ENCODE peak calls at places on chromosomes 12 and 14, in six cellular contexts. One of them, this sample, is unnamed.

GRCh38 chr12:49744363-49744885 is 3.1 kb downstream of the TMBIM6 start:
- DNase-seq in keratinocyte: no peak
- DNase-seq in H9: no peak
- DNase-seq in neural progenitor cell: no peak
- DNase-seq in fibroblast of pulmonary artery: no peak
- DNase-seq in stomach: no peak
- DNase-seq in this sample: no peak

GRCh38 chr14:82911930-82912329 is 1378.3 kb upstream of the SEL1L start:
- DNase-seq in stomach: no peak
- DNase-seq in neural progenitor cell: peak; percentile 31
- DNase-seq in fibroblast of pulmonary artery: no peak
- DNase-seq in keratinocyte: no peak
- DNase-seq in H9: no peak
- DNase-seq in this sample: no peak

GRCh38 chr12:89051065-89051677 is 301.1 kb downstream of the DUSP6 start:
- DNase-seq in stomach: no peak
- DNase-seq in H9: no peak
- DNase-seq in neural progenitor cell: peak; percentile 72
- DNase-seq in keratinocyte: no peak
- DNase-seq in fibroblast of pulmonary artery: peak; percentile 89
- DNase-seq in this sample: no peak

GRCh38 chr12:99611117-99611516 is 36.4 kb upstream of the GARIN6 start:
- DNase-seq in fibroblast of pulmonary artery: peak; percentile 3
- DNase-seq in H9: no peak
- DNase-seq in stomach: no peak
- DNase-seq in keratinocyte: no peak
- DNase-seq in neural progenitor cell: no peak
- DNase-seq in this sample: no peak

GRCh38 chr14:67943947-67944346 is 124.4 kb downstream of the RAD51B start:
- DNase-seq in keratinocyte: no peak
- DNase-seq in fibroblast of pulmonary artery: peak; percentile 97
- DNase-seq in H9: peak; percentile 58
- DNase-seq in neural progenitor cell: peak; percentile 92
- DNase-seq in stomach: peak; percentile 68
- DNase-seq in this sample: peak; percentile 57

GRCh38 chr12:112517730-112518129 is 99.0 kb downstream of the PTPN11 start:
- DNase-seq in fibroblast of pulmonary artery: no peak
- DNase-seq in H9: no peak
- DNase-seq in keratinocyte: no peak
- DNase-seq in stomach: no peak
- DNase-seq in neural progenitor cell: no peak
- DNase-seq in this sample: no peak

GRCh38 chr12:108551556-108551955 is 9.4 kb downstream of the SART3 start:
- DNase-seq in fibroblast of pulmonary artery: peak; percentile 50
- DNase-seq in neural progenitor cell: no peak
- DNase-seq in H9: no peak
- DNase-seq in keratinocyte: no peak
- DNase-seq in stomach: no peak
- DNase-seq in this sample: no peak

GRCh38 chr12:89980236-89980635 is 271.6 kb upstream of the ATP2B1 start:
- DNase-seq in keratinocyte: no peak
- DNase-seq in H9: no peak
- DNase-seq in stomach: no peak
- DNase-seq in fibroblast of pulmonary artery: peak; percentile 79
- DNase-seq in neural progenitor cell: no peak
- DNase-seq in this sample: no peak

GRCh38 chr12:43898474-43898873 is 62.6 kb downstream of the TMEM117 start:
- DNase-seq in neural progenitor cell: no peak
- DNase-seq in stomach: no peak
- DNase-seq in keratinocyte: no peak
- DNase-seq in H9: no peak
- DNase-seq in fibroblast of pulmonary artery: no peak
- DNase-seq in this sample: no peak

GRCh38 chr14:63203618-63204406 is 431 bp upstream of the RHOJ start:
- DNase-seq in stomach: peak; percentile 47
- DNase-seq in H9: peak; percentile 74
- DNase-seq in fibroblast of pulmonary artery: peak; percentile 100
- DNase-seq in neural progenitor cell: peak; percentile 77
- DNase-seq in keratinocyte: no peak
- DNase-seq in this sample: peak; percentile 67

GRCh38 chr12:87689196-87689595 is 340.0 kb downstream of the C12orf50 start:
- DNase-seq in fibroblast of pulmonary artery: no peak
- DNase-seq in stomach: no peak
- DNase-seq in H9: no peak
- DNase-seq in keratinocyte: no peak
- DNase-seq in neural progenitor cell: no peak
- DNase-seq in this sample: no peak

GRCh38 chr14:36221097-36221496 is 44.6 kb upstream of the PTCSC3 start:
- DNase-seq in neural progenitor cell: peak; percentile 87
- DNase-seq in keratinocyte: no peak
- DNase-seq in H9: no peak
- DNase-seq in stomach: no peak
- DNase-seq in fibroblast of pulmonary artery: no peak
- DNase-seq in this sample: no peak

GRCh38 chr12:115860619-115861018 is 416.9 kb downstream of the MED13L start:
- DNase-seq in stomach: no peak
- DNase-seq in neural progenitor cell: no peak
- DNase-seq in fibroblast of pulmonary artery: no peak
- DNase-seq in H9: no peak
- DNase-seq in keratinocyte: no peak
- DNase-seq in this sample: no peak

GRCh38 chr12:41521872-41522379 is 333.8 kb downstream of the PDZRN4 start:
- DNase-seq in neural progenitor cell: no peak
- DNase-seq in H9: no peak
- DNase-seq in fibroblast of pulmonary artery: peak; percentile 91
- DNase-seq in keratinocyte: peak; percentile 69
- DNase-seq in stomach: no peak
- DNase-seq in this sample: no peak

GRCh38 chr12:66103011-66103913 is 27.3 kb downstream of the LLPH start:
- DNase-seq in neural progenitor cell: peak; percentile 11
- DNase-seq in fibroblast of pulmonary artery: no peak
- DNase-seq in keratinocyte: no peak
- DNase-seq in H9: peak; percentile 64
- DNase-seq in stomach: no peak
- DNase-seq in this sample: no peak

DNA sequence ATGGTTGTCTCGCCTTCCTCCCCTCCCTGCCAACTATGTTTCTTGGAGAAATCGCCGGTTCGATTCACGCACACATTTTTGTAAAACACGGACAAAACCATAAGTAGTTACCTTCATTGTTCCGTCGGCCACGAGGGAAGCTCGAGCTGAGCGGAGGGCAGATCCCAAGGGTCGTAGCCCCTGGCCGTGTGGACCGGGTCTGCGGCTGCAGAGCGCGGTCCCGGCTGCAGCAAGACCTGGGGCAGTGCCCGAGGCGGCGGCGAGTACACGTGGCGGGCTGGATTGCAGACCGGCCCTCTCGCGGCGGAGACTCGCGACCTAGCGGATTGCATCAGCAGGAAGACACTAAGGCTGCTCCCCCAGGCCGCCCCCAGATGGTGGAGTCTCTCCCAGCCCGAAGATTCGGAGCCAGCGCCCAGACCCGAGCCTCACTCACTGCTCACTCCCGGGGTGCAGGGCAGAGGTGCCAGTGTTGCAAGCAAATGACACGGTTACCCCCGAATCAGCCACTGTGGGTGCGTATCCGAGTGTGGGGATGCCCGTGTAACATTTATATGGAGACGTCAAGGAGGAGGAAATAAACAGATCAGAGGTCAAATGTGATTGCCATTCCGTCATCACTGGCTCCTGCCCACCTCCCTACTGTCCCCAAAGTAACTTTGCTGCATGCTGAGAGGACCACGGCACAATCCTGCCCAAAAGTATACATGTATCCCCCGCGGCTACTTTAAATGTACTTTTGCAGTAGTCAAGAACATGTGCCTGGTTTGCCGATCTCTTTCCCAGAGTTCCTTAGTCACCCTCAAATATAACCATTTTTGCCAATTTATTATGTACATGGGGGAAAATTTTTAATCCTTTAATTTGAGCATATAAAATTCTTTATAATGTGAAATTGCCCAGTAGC is at the start of gene BCAT1:
- DNase-seq in neural progenitor cell: peak; percentile 87
- DNase-seq in fibroblast of pulmonary artery: peak; percentile 85
- DNase-seq in H9: peak; percentile 86
- DNase-seq in keratinocyte: no peak
- DNase-seq in stomach: peak; percentile 64
- DNase-seq in this sample: peak; percentile 37
- TF ChIP-seq CTCF in neural progenitor cell: peak; percentile 23
- TF ChIP-seq CTCF in fibroblast of pulmonary artery: peak; percentile 15
- TF ChIP-seq CTCF in H9: peak; percentile 10
- TF ChIP-seq CTCF in keratinocyte: peak; percentile 12
- TF ChIP-seq CTCF in stomach: no peak
- TF ChIP-seq CTCF in this sample: no peak

GRCh38 chr14:96938946-96939345 is 141.8 kb downstream of the VRK1 start:
- DNase-seq in H9: no peak
- DNase-seq in stomach: no peak
- DNase-seq in keratinocyte: no peak
- DNase-seq in fibroblast of pulmonary artery: no peak
- DNase-seq in neural progenitor cell: peak; percentile 28
- DNase-seq in this sample: no peak
- TF ChIP-seq CTCF in H9: peak; percentile 88
- TF ChIP-seq CTCF in stomach: no peak
- TF ChIP-seq CTCF in keratinocyte: peak; percentile 16
- TF ChIP-seq CTCF in fibroblast of pulmonary artery: peak; percentile 7
- TF ChIP-seq CTCF in neural progenitor cell: peak; percentile 75
- TF ChIP-seq CTCF in this sample: peak; percentile 60

GRCh38 chr14:24417832-24418491 is 11.5 kb downstream of the CBLN3 start:
- DNase-seq in stomach: peak; percentile 25
- DNase-seq in neural progenitor cell: no peak
- DNase-seq in keratinocyte: no peak
- DNase-seq in fibroblast of pulmonary artery: no peak
- DNase-seq in H9: peak; percentile 10
- DNase-seq in this sample: no peak

GRCh38 chr14:24415421-24416253 is 13.8 kb downstream of the CBLN3 start:
- DNase-seq in stomach: no peak
- DNase-seq in keratinocyte: no peak
- DNase-seq in H9: no peak
- DNase-seq in neural progenitor cell: no peak
- DNase-seq in fibroblast of pulmonary artery: no peak
- DNase-seq in this sample: no peak

GRCh38 chr14:24418492-24418873 is 11.0 kb downstream of the CBLN3 start:
- DNase-seq in H9: no peak
- DNase-seq in neural progenitor cell: no peak
- DNase-seq in fibroblast of pulmonary artery: peak; percentile 40
- DNase-seq in stomach: peak; percentile 89
- DNase-seq in keratinocyte: peak; percentile 81
- DNase-seq in this sample: no peak

GRCh38 chr14:24416254-24416931 is 13.1 kb downstream of the CBLN3 start:
- DNase-seq in H9: no peak
- DNase-seq in fibroblast of pulmonary artery: no peak
- DNase-seq in stomach: no peak
- DNase-seq in neural progenitor cell: no peak
- DNase-seq in keratinocyte: no peak
- DNase-seq in this sample: no peak

DNA sequence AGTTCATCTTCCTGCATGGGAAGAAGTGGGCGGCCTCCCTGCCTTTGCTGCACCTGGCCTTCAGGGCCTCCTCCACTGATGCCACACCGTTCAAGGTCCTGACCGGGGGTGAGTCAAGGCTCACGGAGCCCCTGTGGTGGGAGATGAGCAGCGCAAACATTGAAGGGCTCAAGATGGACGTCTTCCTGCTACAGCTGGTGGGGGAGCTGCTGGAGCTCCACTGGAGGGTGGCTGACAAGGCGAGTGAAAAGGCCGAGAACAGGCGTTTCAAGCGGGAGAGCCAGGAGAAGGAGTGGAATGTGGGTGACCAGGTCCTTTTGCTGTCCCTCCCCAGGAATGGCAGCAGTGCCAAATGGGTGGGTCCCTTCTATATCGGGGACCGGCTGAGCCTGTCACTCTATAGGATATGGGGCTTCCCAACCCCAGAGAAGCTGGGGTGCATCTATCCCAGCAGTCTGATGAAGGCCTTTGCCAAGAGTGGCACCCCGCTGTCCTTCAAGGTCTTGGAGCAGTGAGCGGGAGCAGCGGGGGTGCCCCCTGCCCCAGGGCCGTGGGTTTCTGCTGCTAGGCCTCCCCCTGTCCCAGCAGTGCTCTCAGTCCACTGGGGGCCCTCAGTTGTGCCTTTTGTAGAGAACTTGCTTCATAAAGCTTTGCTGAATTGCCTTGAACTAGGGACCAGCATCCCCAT is 12.4 kb downstream of the CBLN3 start:
- DNase-seq in H9: no peak
- DNase-seq in fibroblast of pulmonary artery: no peak
- DNase-seq in keratinocyte: no peak
- DNase-seq in stomach: no peak
- DNase-seq in neural progenitor cell: no peak
- DNase-seq in this sample: no peak
- TF ChIP-seq CTCF in H9: no peak
- TF ChIP-seq CTCF in fibroblast of pulmonary artery: no peak
- TF ChIP-seq CTCF in keratinocyte: no peak
- TF ChIP-seq CTCF in stomach: no peak
- TF ChIP-seq CTCF in neural progenitor cell: no peak
- TF ChIP-seq CTCF in this sample: no peak

GRCh38 chr12:73935817-73936216 is 601.8 kb upstream of the ATXN7L3B start:
- DNase-seq in H9: peak; percentile 41
- DNase-seq in neural progenitor cell: peak; percentile 25
- DNase-seq in fibroblast of pulmonary artery: no peak
- DNase-seq in stomach: no peak
- DNase-seq in keratinocyte: no peak
- DNase-seq in this sample: no peak
- TF ChIP-seq CTCF in H9: peak; percentile 61
- TF ChIP-seq CTCF in neural progenitor cell: peak; percentile 51
- TF ChIP-seq CTCF in fibroblast of pulmonary artery: no peak
- TF ChIP-seq CTCF in stomach: no peak
- TF ChIP-seq CTCF in keratinocyte: peak; percentile 53
- TF ChIP-seq CTCF in this sample: no peak

This sample was measured in mesothelial cell of epicardium.